ENCODE peak calls at places on chromosome 13, in five cellular contexts. I, O, A, Z and E are unnamed samples.
A peak's percentile ranks its signal among the peaks of the same experiment; 100 is the strongest.

GRCh38 chr13:24911135-24911524 is 147.2 kb downstream of the RNF17 start:
- DNase-seq in O (peak; percentile 49), A (no peak), I (peak; percentile 9), Z (peak; percentile 40), E (no peak)

GRCh38 chr13:87675851-87676250 is 4.7 kb downstream of the SLITRK5 start:
- DNase-seq in O (no peak), Z (no peak), A (no peak), I (no peak), E (no peak)

GRCh38 chr13:110346661-110347067 is 39.6 kb downstream of the COL4A2 start:
- DNase-seq in Z (no peak), I (no peak), O (no peak), A (no peak), E (no peak)

GRCh38 chr13:32910530-32910929 is 105.7 kb upstream of the KL start:
- DNase-seq in Z (peak; percentile 16), I (no peak), O (peak; percentile 61), A (no peak), E (no peak)

GRCh38 chr13:47858678-47859050 is 142.4 kb downstream of the SUCLA2 start:
- DNase-seq in I (peak; percentile 44), A (no peak), O (peak; percentile 61), Z (peak; percentile 80), E (no peak)

GRCh38 chr13:26508885-26509284 is 48.6 kb upstream of the WASF3 start:
- DNase-seq in O (no peak), Z (peak; percentile 92), I (peak; percentile 88), A (no peak), E (no peak)

GRCh38 chr13:74930402-74931165 is 551.4 kb downstream of the TBC1D4 start:
- DNase-seq in O (peak; percentile 93), Z (peak; percentile 61), A (no peak), I (peak; percentile 45), E (peak; percentile 84)

GRCh38 chr13:99740261-99740979 is 231.1 kb downstream of the ZIC5 start:
- DNase-seq in I (no peak), A (no peak), Z (peak; percentile 7), O (no peak), E (no peak)

GRCh38 chr13:110206170-110206569 is 100.8 kb downstream of the COL4A1 start:
- DNase-seq in O (no peak), A (no peak), Z (no peak), I (no peak), E (no peak)

GRCh38 chr13:112995395-112996091 is 26.5 kb downstream of the MCF2L start:
- DNase-seq in I (no peak), A (no peak), Z (no peak), O (no peak), E (no peak)

GRCh38 chr13:27583645-27584044 is 36.7 kb downstream of the LNX2 start:
- DNase-seq in I (no peak), Z (peak; percentile 27), A (no peak), O (peak; percentile 34), E (peak; percentile 11)

GRCh38 chr13:46197299-46197975 is 14.3 kb upstream of the LRRC63 start:
- DNase-seq in Z (peak; percentile 77), I (peak; percentile 21), O (peak; percentile 76), A (no peak), E (no peak)

GRCh38 chr13:113598081-113598410 is 13.5 kb downstream of the TFDP1 start:
- DNase-seq in O (no peak), A (no peak), I (no peak), Z (no peak), E (no peak)

GRCh38 chr13:56332671-56333070 is 808.0 kb upstream of the PRR20A start:
- DNase-seq in Z (no peak), I (no peak), A (no peak), O (no peak), E (no peak)

GRCh38 chr13:103006706-103007426 is 59.4 kb downstream of the SLC10A2 start:
- DNase-seq in I (no peak), O (no peak), Z (no peak), A (no peak), E (no peak)

GRCh38 chr13:33318037-33318436 is 32.5 kb upstream of the STARD13 start:
- DNase-seq in I (no peak), Z (no peak), A (no peak), O (no peak), E (no peak)

GRCh38 chr13:110503037-110503901 is 58.3 kb downstream of the RAB20 start:
- DNase-seq in O (no peak), Z (peak; percentile 36), I (no peak), A (no peak), E (no peak)

GRCh38 chr13:76803831-76804230 is 82.4 kb downstream of the KCTD12 start:
- DNase-seq in I (no peak), A (no peak), O (no peak), Z (no peak), E (no peak)

GRCh38 chr13:51539887-51540286 is 44.4 kb upstream of the WDFY2 start:
- DNase-seq in I (no peak), Z (peak; percentile 61), A (no peak), O (no peak), E (no peak)